ENCODE peak calls at places on chromosome 6, in eight cellular contexts. T is AG04449; J is fibroblast of villous mesenchyme; C is stimulated activated CD4-positive, alpha-beta T cell treated with anti-CD3 and anti-CD28 coated beads, TNF-alpha, amount 100 ng/mL, for 1 hour; X is PC-9; R is SW480; A is AG10803; E is H7. M is an unnamed sample.
A peak's percentile ranks its signal among the peaks of the same experiment; 100 is the strongest.

GRCh38 chr6:90103056-90103793 is 193.4 kb downstream of the BACH2 start:
- DNase-seq in T (no peak), J (peak; percentile 39), C (no peak), X (peak; percentile 71), R (peak; percentile 86), A (no peak), E (no peak), M (peak; percentile 32)

GRCh38 chr6:157993076-157993475 is 11.4 kb downstream of the SYNJ2 start:
- DNase-seq in T (no peak), J (no peak), C (no peak), X (no peak), R (no peak), A (no peak), E (no peak), M (no peak)

GRCh38 chr6:20542927-20543602 is 8.8 kb downstream of the CDKAL1 start:
- DNase-seq in T (no peak), J (peak; percentile 87), C (no peak), X (peak; percentile 90), R (peak; percentile 2), A (peak; percentile 48), E (no peak), M (peak; percentile 51)

GRCh38 chr6:155244434-155244833 is 19.4 kb upstream of the CLDN20 start:
- DNase-seq in T (no peak), J (no peak), C (no peak), X (no peak), R (no peak), A (no peak), E (no peak), M (no peak)

GRCh38 chr6:43089874-43090556 is 13.9 kb downstream of the PTK7 start:
- DNase-seq in T (no peak), J (no peak), C (no peak), X (no peak), R (peak; percentile 46), A (peak; percentile 73), E (peak; percentile 44), M (peak; percentile 59)

GRCh38 chr6:5529733-5530132 is 268.4 kb downstream of the FARS2 start:
- DNase-seq in T (no peak), J (peak; percentile 14), C (no peak), X (no peak), R (no peak), A (peak; percentile 82), E (no peak), M (no peak)

GRCh38 chr6:44230034-44230675 is 6.8 kb downstream of the SLC29A1 start:
- DNase-seq in T (no peak), J (no peak), C (no peak), X (no peak), R (no peak), A (no peak), E (peak; percentile 21), M (no peak)

GRCh38 chr6:4581468-4582420 is 194.5 kb upstream of the CDYL start:
- DNase-seq in T (peak; percentile 93), J (peak; percentile 89), C (no peak), X (peak; percentile 39), R (peak; percentile 16), A (peak; percentile 97), E (no peak), M (peak; percentile 98)

GRCh38 chr6:55089325-55089724 is 85.0 kb upstream of the HCRTR2 start:
- DNase-seq in T (no peak), J (no peak), C (no peak), X (no peak), R (no peak), A (no peak), E (no peak), M (no peak)

GRCh38 chr6:111834356-111834755 is 38.9 kb downstream of the FYN start:
- DNase-seq in T (no peak), J (no peak), C (no peak), X (no peak), R (no peak), A (no peak), E (no peak), M (no peak)

GRCh38 chr6:44094403-44095242 is 32.6 kb downstream of the MRPL14 start:
- DNase-seq in T (no peak), J (no peak), C (no peak), X (no peak), R (no peak), A (no peak), E (no peak), M (no peak)

GRCh38 chr6:148335582-148335981 is 7.1 kb upstream of the SASH1 start:
- DNase-seq in T (no peak), J (no peak), C (no peak), X (peak; percentile 61), R (no peak), A (peak; percentile 72), E (no peak), M (peak; percentile 78)